ENCODE peak calls at places on chromosomes 3 and 15, in nine cellular contexts. X is bronchial epithelial cell, L is adrenal gland, B is fibroblast of lung, G is stomach, T is GM06990, I is Peyer's patch, H is suprapubic skin, M is WERI-Rb-1. Z is an unnamed sample. For H3K27me3, the result is how much of the 10 kb centered on the place peaks cover.

GRCh38 chr3:194312743-194313281 is 38.3 kb downstream of the CPN2 start:
- DNase-seq in B (peak), T (no peak), H (no peak), L (peak), X (peak), I (no peak), M (no peak), G (no peak), Z (no peak)

GRCh38 chr15:83472797-83473196 is 25.7 kb downstream of the SH3GL3 start:
- DNase-seq in G (no peak), L (no peak), T (no peak), I (no peak), M (no peak), B (no peak), X (no peak), H (no peak), Z (no peak)

GRCh38 chr15:70324001-70324974 is 226.6 kb upstream of the TLE3 start:
- DNase-seq in G (peak), X (peak), B (peak), M (no peak), T (no peak), L (no peak), H (no peak), I (no peak), Z (no peak)

GRCh38 chr3:52277972-52278509 is 408 bp downstream of the WDR82 start:
- DNase-seq in B (peak), L (peak), X (peak), G (no peak), H (no peak), M (no peak), T (peak), I (peak), Z (no peak)

GRCh38 chr3:154060606-154061380 is 60.4 kb upstream of the ARHGEF26 start:
- DNase-seq in L (no peak), T (no peak), H (no peak), B (peak), X (peak), G (no peak), I (no peak), M (no peak), Z (no peak)

GRCh38 chr3:105865016-105865623 is 3.7 kb downstream of the CBLB start:
- DNase-seq in X (peak), B (peak), M (no peak), I (no peak), H (no peak), T (no peak), L (no peak), G (no peak), Z (no peak)

GRCh38 chr3:157109267-157110141 is 50.4 kb downstream of the CCNL1 start:
- DNase-seq in M (no peak), G (no peak), I (no peak), X (no peak), B (no peak), H (no peak), T (no peak), L (no peak), Z (no peak)

GRCh38 chr3:150454622-150455021 is 46.5 kb downstream of the TSC22D2 start:
- DNase-seq in T (no peak), L (no peak), X (no peak), H (no peak), B (no peak), G (no peak), M (no peak), I (no peak), Z (no peak)

GRCh38 chr3:57855281-57855680 is 99.2 kb downstream of the SLMAP start:
- DNase-seq in L (no peak), B (peak), T (no peak), M (no peak), X (peak), G (no peak), I (no peak), H (no peak), Z (peak)

DNA sequence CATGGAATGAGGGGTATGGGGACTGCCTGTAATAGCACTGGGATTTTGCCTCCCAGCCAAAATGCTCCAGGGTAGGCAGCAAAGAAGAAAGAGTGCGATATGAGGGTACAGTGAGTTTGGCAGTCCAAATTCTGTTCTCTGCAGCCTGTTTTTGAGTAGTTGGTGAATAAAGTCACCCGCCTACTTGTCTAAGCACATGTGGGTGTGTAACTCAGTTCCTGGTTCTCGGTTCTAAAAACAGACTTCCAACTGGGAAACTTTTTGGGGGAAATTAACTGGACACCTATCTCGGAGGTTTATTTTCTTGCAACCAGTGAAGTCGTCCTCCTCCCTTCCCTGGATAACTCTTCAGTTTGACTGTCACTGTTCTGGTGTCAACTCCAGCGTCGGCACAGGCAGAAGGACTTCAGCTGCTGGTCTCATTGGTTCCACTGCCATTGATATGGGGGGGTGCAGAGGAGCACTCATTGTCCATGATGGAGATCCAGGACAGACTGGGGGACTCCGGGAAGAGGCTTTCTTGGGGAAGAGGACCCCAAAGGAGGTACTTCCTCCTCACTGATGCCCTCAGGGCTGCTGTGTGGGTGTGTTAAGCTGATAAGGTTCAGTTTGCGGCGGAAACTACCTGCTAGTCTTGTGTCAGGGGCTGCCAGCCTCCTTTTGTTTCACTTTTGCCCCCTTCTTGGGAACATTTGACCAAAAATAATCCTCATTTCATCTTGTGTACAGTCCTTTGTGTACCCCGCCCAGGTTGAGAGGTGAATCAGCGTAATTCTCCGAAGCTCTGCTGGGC is 13.2 kb downstream of the GHRL start:
- DNase-seq in T (no peak), B (no peak), L (no peak), H (no peak), X (no peak), G (no peak), I (peak), M (no peak), Z (no peak)
- H3K4me3 ChIP-seq in T (no peak), B (no peak), L (no peak), H (no peak), X (no peak), G (no peak), I (no peak), M (no peak), Z (no peak)

GRCh38 chr3:174002543-174002942 is 605.0 kb downstream of the NLGN1 start:
- DNase-seq in H (no peak), B (no peak), I (no peak), G (no peak), T (no peak), X (no peak), M (no peak), L (no peak), Z (no peak)
- TF ChIP-seq CTCF in H (no peak), B (peak), I (no peak), G (no peak), T (no peak), X (peak), M (no peak), L (no peak), Z (peak)

DNA sequence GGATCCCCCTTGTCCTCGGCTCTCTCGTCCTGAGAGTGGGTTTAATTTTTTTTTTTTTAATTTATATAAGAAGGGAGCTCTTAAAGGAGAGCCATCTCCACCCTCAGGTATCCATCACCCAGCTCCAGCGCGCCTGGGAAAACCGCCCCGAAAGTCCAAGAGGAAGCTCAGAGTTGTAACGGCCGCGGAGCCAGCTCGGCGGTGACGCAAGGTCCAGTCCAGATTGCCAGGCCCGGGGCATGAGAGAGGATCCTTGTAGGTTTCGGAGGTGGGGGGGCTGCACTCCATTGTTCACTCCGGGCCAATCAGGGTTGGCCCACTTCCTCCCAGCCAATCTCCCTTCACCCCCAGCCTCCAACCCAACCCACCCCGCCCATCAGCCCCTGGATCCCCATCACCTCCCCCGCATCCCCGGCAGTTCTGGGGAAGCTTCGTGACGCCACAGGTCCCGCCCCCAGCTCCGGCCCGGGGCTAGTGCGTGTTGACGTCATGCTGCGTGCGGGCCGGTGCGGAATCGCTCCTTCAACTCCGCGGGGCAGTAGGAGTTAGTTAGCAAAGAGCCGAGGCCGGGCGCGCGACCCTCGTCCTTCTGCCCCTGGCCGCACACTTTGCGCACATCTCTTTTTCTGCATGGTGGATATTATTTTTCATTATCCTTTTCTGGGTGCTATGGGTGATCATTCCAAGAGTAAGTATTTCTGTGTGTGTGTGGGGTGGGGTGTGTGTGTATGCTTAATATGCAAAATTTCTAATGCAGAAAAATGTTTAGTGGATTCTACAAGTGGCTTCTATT is at the start of gene ISL2:
- DNase-seq in I (peak), H (no peak), X (peak), L (no peak), M (peak), G (peak), T (peak), B (peak), Z (peak)
- H3K27me3 ChIP-seq in I (under half), H (half or more), X (half or more), L (half or more), M (under half), G (half or more), T (under half), B (half or more), Z (half or more)

GRCh38 chr3:59023612-59024011 is 26.2 kb downstream of the CFAP20DC start:
- DNase-seq in M (no peak), G (no peak), L (no peak), T (no peak), B (no peak), I (no peak), X (no peak), H (no peak), Z (no peak)

GRCh38 chr3:59027607-59028006 is 22.2 kb downstream of the CFAP20DC start:
- DNase-seq in I (no peak), B (no peak), X (no peak), G (no peak), M (no peak), H (no peak), L (no peak), T (no peak), Z (no peak)
- H3K4me3 ChIP-seq in I (no peak), B (no peak), X (no peak), G (no peak), M (no peak), H (no peak), L (no peak), T (no peak), Z (no peak)

GRCh38 chr3:71581981-71582611 is 1.4 kb downstream of the FOXP1 start:
- DNase-seq in L (peak), G (peak), B (no peak), I (peak), H (peak), X (no peak), M (peak), T (no peak), Z (no peak)

GRCh38 chr3:71584216-71585061 is 911 bp upstream of the FOXP1 start:
- DNase-seq in T (no peak), B (peak), X (peak), L (peak), G (peak), I (peak), M (no peak), H (peak), Z (no peak)

GRCh38 chr3:71581451-71581980 is 2.0 kb downstream of the FOXP1 start:
- DNase-seq in T (no peak), G (peak), M (peak), H (peak), L (peak), B (no peak), X (no peak), I (peak), Z (no peak)

GRCh38 chr3:71583569-71584215 is at the start of gene FOXP1:
- DNase-seq in T (no peak), X (peak), G (peak), I (peak), H (peak), B (peak), L (peak), M (peak), Z (no peak)

DNA sequence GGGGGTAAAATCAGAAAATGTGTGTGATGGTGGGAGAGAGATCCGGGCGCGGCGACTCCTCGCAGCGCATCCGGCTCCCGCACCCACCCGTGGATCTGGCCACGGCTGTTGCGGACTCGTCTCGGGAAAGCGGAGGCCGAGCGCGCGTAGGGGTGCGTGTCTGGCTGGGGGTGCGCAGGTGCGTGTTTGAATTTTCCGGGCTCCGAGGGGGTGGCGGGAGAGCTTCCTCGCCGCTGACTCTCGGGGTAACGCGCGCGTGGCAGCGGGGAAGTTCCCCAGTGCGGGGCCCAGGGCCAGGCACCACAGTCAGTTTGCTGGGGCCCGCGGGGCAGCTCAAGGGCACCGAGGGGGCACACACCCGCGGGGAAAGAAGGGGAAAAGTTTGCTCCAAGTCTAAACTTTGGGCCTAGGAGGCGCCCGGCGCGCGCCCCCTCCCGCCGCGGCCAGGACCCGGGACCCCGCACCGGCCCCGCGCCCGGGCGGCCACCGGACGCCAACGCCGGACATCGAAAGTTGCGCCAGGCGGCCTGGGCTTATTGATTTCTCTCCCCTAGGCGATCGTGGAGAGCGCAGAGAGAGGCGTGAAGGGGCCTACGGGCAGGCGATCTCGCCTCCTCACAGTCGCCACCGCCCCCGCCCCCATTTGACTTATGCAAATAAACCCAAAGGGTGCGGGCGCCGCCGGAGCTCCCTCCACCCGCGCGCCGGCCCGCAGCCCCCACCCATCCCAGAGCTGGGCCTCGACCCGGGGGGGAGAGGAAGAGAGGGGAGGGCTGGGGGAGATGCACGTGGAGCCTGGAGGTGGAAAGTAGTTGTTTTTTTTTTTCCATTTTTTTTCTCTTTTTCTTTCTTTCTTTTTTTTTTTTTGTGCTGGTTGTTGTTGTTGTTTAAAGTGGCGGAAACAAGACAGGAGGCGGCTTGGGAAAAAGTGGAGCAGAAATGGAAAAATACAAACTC is 638 bp downstream of the FOXP1 start:
- DNase-seq in I (peak), T (no peak), M (peak), G (peak), B (peak), X (peak), H (peak), L (peak), Z (no peak)
- TF ChIP-seq CTCF in I (no peak), T (no peak), M (no peak), G (no peak), B (no peak), X (no peak), H (no peak), L (no peak), Z (no peak)

GRCh38 chr15:90930861-90931629 is 1.3 kb downstream of the HDDC3 start:
- DNase-seq in L (peak), B (no peak), I (no peak), T (peak), G (no peak), X (no peak), H (no peak), M (no peak), Z (no peak)
- H3K27me3 ChIP-seq in L (under half), B (under half), I (under half), T (under half), G (under half), X (under half), H (under half), M (under half), Z (under half)

DNA sequence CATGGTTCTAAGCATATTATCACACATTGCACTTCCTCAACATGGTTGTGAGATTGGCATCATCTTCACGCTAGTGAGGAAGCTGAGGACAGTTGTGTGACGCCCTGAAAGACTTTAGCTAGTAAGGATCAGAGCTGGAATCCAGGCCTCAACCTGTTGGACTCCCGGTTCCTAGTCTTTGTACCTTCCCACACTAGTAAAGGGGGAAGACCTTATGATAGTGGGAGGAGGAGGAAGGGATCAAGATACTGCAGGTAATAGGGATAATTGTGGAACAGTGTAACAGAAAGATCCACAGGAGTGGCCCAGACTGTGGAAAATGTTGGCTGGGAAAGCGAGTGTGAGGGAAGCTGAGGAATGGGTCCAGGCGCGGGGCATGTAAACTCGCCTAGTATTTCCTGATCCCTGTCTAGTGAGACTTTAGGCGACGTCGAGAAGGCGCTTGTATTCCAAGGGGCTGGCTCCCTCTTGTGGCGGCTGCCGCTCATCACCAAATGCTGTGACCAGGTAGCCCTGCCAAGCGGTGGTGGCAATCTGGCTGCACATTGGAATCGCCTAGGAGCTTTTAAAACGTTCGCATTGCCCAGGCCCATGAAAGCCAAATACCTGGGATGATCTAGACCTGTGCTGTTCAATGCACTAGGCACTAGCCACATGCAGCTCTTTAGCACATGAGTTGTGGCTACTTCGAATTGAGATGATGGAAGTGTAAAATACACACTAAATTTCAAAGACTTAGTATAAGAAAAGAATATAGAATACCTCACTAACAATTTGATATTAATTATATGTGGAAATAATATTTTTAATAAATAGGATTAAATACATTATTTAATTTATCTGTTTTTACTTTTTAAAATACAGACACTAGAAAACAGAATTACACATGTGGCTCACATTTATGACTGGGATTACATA is 38.8 kb upstream of the CLDN18 start:
- DNase-seq in B (peak), H (peak), M (peak), T (peak), G (peak), X (peak), L (peak), I (peak), Z (peak)
- H3K4me3 ChIP-seq in B (no peak), H (no peak), M (peak), T (no peak), G (no peak), X (no peak), L (no peak), I (no peak), Z (no peak)

GRCh38 chr3:36729204-36730056 is 34.9 kb downstream of the DCLK3 start:
- DNase-seq in T (no peak), G (no peak), X (peak), M (no peak), L (no peak), B (peak), I (no peak), H (no peak), Z (peak)
- TF ChIP-seq CTCF in T (peak), G (peak), X (peak), M (peak), L (peak), B (peak), I (peak), H (peak), Z (peak)

DNA sequence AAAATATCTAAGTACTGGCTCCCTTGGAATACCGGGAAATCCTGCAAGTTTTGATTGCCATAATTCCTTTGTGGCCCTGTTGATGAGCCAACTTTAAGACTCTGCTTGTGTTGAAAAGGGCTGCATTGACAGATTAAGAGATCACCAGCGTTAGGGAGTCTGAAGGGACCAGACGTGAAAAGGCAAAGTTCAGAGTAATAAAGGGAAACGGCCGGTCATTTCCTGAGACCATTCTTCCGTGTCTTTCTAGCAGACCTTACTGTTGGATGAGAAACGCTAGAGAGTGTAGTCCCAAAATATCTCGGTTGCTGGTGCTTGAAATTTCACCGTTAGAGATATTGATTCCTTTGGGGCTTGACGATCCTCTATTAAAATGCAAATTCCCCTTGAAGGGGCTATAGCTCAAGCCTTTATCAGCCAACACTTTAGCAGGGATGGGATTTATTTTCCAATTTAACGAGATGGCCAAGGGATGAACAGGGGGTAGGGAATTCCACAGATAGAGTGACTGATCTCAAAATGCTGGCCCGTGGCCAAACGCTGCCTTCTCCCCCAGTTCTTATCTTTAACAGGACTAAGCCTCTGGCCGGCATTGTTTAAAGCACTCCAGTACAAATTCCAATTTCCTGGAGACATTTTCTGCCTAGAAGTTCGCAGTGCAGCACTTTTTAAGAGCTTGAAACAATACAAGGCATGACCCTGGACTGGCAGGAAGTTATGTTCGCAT is 250.4 kb downstream of the TJP1 start:
- DNase-seq in B (peak), L (peak), T (no peak), M (no peak), X (no peak), G (no peak), H (no peak), I (no peak), Z (no peak)
- H3K27me3 ChIP-seq in B (under half), L (under half), T (under half), M (half or more), X (under half), G (half or more), H (half or more), I (under half), Z (under half)

Z was measured in kidney epithelial cell.